ENCODE peak calls at places on chromosomes 6 and 20, in nine cellular contexts. Z is HTR-8/SVneo; J is naive thymus-derived CD4-positive, alpha-beta T cell; B is Caki2; R is posterior vena cava; Q is dermis microvascular lymphatic vessel endothelial cell; G is activated T-cell treated with anti-CD3 and anti-CD28 coated beads for 1 hour; N is activated T-helper 1 cell treated with anti-CD3 and anti-CD28 coated beads, Interleukin-12 subunit alpha, Interleukin-12 subunit beta, Interleukin-2, Interleukin-4 antibody, amounts not matched to agents 30 ng/mL and 10 ng/mL and 1 ng/mL, durations not matched to agents 14 hours and 24 hours and 36 hours; W is CD4-positive, alpha-beta T cell. U is an unnamed sample.

GRCh38 chr20:33733654-33734576 is 2.1 kb downstream of the ZNF341 start:
- DNase-seq in Z (peak), J (no peak), B (peak), R (no peak), Q (peak), G (no peak), N (no peak), W (no peak), U (peak)

GRCh38 chr20:25287631-25288290 is 39.9 kb downstream of the PYGB start:
- DNase-seq in Z (no peak), J (no peak), B (no peak), R (peak), Q (no peak), G (no peak), N (no peak), W (no peak), U (no peak)

GRCh38 chr20:37228111-37228510 is 33.5 kb downstream of the GHRH start:
- DNase-seq in Z (no peak), J (no peak), B (no peak), R (no peak), Q (no peak), G (no peak), N (no peak), W (no peak), U (no peak)

GRCh38 chr20:50504231-50504823 is 5.9 kb upstream of the PTPN1 start:
- DNase-seq in Z (peak), J (no peak), B (peak), R (no peak), Q (no peak), G (no peak), N (no peak), W (no peak), U (no peak)

GRCh38 chr6:62371395-62371794 is 85.4 kb upstream of the KHDRBS2 start:
- DNase-seq in Z (no peak), J (no peak), B (no peak), R (no peak), Q (no peak), G (no peak), N (no peak), W (no peak), U (no peak)

GRCh38 chr6:127022297-127022696 is 96.2 kb upstream of the RSPO3 start:
- DNase-seq in Z (no peak), J (no peak), B (no peak), R (no peak), Q (no peak), G (no peak), N (no peak), W (no peak), U (no peak)

GRCh38 chr20:59178983-59179595 is 15.5 kb downstream of the ZNF831 start:
- DNase-seq in Z (no peak), J (no peak), B (no peak), R (no peak), Q (peak), G (no peak), N (no peak), W (no peak), U (no peak)

GRCh38 chr20:52446421-52447231 is 255.0 kb upstream of the ZFP64 start:
- DNase-seq in Z (no peak), J (no peak), B (peak), R (no peak), Q (no peak), G (no peak), N (no peak), W (no peak), U (no peak)

GRCh38 chr6:17101422-17102257 is at the start of gene STMND1:
- DNase-seq in Z (peak), J (no peak), B (peak), R (no peak), Q (no peak), G (no peak), N (no peak), W (no peak), U (no peak)

GRCh38 chr6:38509713-38510112 is 130.0 kb downstream of the BTBD9 start:
- DNase-seq in Z (no peak), J (no peak), B (peak), R (no peak), Q (no peak), G (no peak), N (no peak), W (no peak), U (no peak)

GRCh38 chr6:24902782-24903181 is 33.0 kb downstream of the RIPOR2 start:
- DNase-seq in Z (peak), J (no peak), B (peak), R (no peak), Q (no peak), G (no peak), N (no peak), W (no peak), U (no peak)

GRCh38 chr6:56746767-56747504 is 104.2 kb upstream of the DST start:
- DNase-seq in Z (no peak), J (no peak), B (no peak), R (no peak), Q (no peak), G (no peak), N (no peak), W (no peak), U (no peak)

GRCh38 chr20:47241345-47241781 is 115.1 kb downstream of the ZMYND8 start:
- DNase-seq in Z (peak), J (no peak), B (no peak), R (no peak), Q (no peak), G (no peak), N (no peak), W (no peak), U (no peak)

GRCh38 chr20:52493177-52493711 is 301.7 kb upstream of the ZFP64 start:
- DNase-seq in Z (peak), J (no peak), B (peak), R (no peak), Q (peak), G (no peak), N (no peak), W (no peak), U (no peak)

GRCh38 chr6:38080889-38081288 is 261.4 kb downstream of the ZFAND3 start:
- DNase-seq in Z (no peak), J (no peak), B (no peak), R (no peak), Q (no peak), G (no peak), N (no peak), W (no peak), U (no peak)

GRCh38 chr6:21240709-21241108 is 352.8 kb upstream of the SOX4 start:
- DNase-seq in Z (no peak), J (no peak), B (no peak), R (no peak), Q (no peak), G (no peak), N (no peak), W (no peak), U (no peak)

GRCh38 chr20:51767867-51768758 is at the start of gene ATP9A:
- DNase-seq in Z (peak), J (no peak), B (no peak), R (no peak), Q (no peak), G (no peak), N (no peak), W (no peak), U (no peak)

GRCh38 chr20:38346741-38347140 is 459 bp downstream of the LBP start:
- DNase-seq in Z (no peak), J (no peak), B (no peak), R (no peak), Q (peak), G (no peak), N (no peak), W (no peak), U (no peak)

GRCh38 chr6:147509900-147510299 is 1.4 kb downstream of the SAMD5 start:
- DNase-seq in Z (no peak), J (no peak), B (peak), R (no peak), Q (no peak), G (no peak), N (no peak), W (no peak), U (no peak)

GRCh38 chr20:64035066-64035932 is 683 bp upstream of the C20orf204 start:
- DNase-seq in Z (no peak), J (no peak), B (no peak), R (no peak), Q (no peak), G (no peak), N (peak), W (peak), U (peak)

GRCh38 chr6:13259393-13259792 is 68.9 kb downstream of the TBC1D7 start:
- DNase-seq in Z (no peak), J (no peak), B (no peak), R (no peak), Q (no peak), G (no peak), N (no peak), W (no peak), U (peak)

GRCh38 chr6:134389129-134389528 is 71.2 kb upstream of the SGK1 start:
- DNase-seq in Z (no peak), J (no peak), B (no peak), R (no peak), Q (no peak), G (no peak), N (no peak), W (no peak), U (no peak)

GRCh38 chr6:7148100-7148822 is 40.5 kb downstream of the RREB1 start:
- DNase-seq in Z (peak), J (no peak), B (peak), R (no peak), Q (no peak), G (no peak), N (no peak), W (no peak), U (no peak)

GRCh38 chr6:22892452-22892851 is 323.1 kb downstream of the HDGFL1 start:
- DNase-seq in Z (peak), J (no peak), B (peak), R (no peak), Q (peak), G (no peak), N (no peak), W (no peak), U (no peak)

GRCh38 chr6:131740161-131740560 is 29.3 kb upstream of the CTAGE9 start:
- DNase-seq in Z (no peak), J (no peak), B (no peak), R (no peak), Q (no peak), G (no peak), N (no peak), W (no peak), U (no peak)

GRCh38 chr6:30322527-30323501 is 3.9 kb upstream of the TRIM39 start:
- DNase-seq in Z (no peak), J (no peak), B (no peak), R (no peak), Q (no peak), G (no peak), N (no peak), W (no peak), U (no peak)

GRCh38 chr20:62739581-62740285 is 31.1 kb downstream of the NTSR1 start:
- DNase-seq in Z (no peak), J (peak), B (no peak), R (peak), Q (no peak), G (peak), N (no peak), W (peak), U (no peak)

GRCh38 chr6:32968770-32969684 is 633 bp downstream of the BRD2 start:
- DNase-seq in Z (peak), J (peak), B (no peak), R (peak), Q (peak), G (peak), N (peak), W (peak), U (no peak)

GRCh38 chr20:41061155-41061554 is 32.5 kb downstream of the TOP1 start:
- DNase-seq in Z (no peak), J (no peak), B (no peak), R (no peak), Q (no peak), G (no peak), N (no peak), W (no peak), U (no peak)

GRCh38 chr6:53795254-53795701 is 473 bp downstream of the LRRC1 start:
- DNase-seq in Z (no peak), J (peak), B (peak), R (no peak), Q (no peak), G (no peak), N (no peak), W (no peak), U (no peak)

GRCh38 chr6:14046476-14047068 is 71.0 kb upstream of the CD83 start:
- DNase-seq in Z (peak), J (peak), B (peak), R (no peak), Q (no peak), G (peak), N (peak), W (peak), U (no peak)

GRCh38 chr6:14540276-14540675 is 422.7 kb downstream of the CD83 start:
- DNase-seq in Z (no peak), J (no peak), B (no peak), R (no peak), Q (no peak), G (no peak), N (no peak), W (no peak), U (no peak)

GRCh38 chr6:14601490-14601889 is 483.9 kb downstream of the CD83 start:
- DNase-seq in Z (no peak), J (no peak), B (no peak), R (no peak), Q (no peak), G (no peak), N (no peak), W (no peak), U (no peak)

GRCh38 chr6:35727206-35727934 is 9.5 kb upstream of the ARMC12 start:
- DNase-seq in Z (peak), J (no peak), B (peak), R (peak), Q (no peak), G (no peak), N (no peak), W (no peak), U (no peak)

GRCh38 chr20:46078954-46079353 is 10.8 kb downstream of the NCOA5 start:
- DNase-seq in Z (no peak), J (no peak), B (no peak), R (no peak), Q (no peak), G (no peak), N (no peak), W (no peak), U (no peak)

GRCh38 chr6:83442752-83443151 is 11.9 kb upstream of the ME1 start:
- DNase-seq in Z (no peak), J (no peak), B (no peak), R (no peak), Q (no peak), G (no peak), N (no peak), W (no peak), U (no peak)

GRCh38 chr20:38191654-38192053 is 26.6 kb upstream of the TGM2 start:
- DNase-seq in Z (no peak), J (no peak), B (no peak), R (no peak), Q (no peak), G (no peak), N (no peak), W (no peak), U (no peak)

U was measured in GM12878.